ENCODE peak calls at places on chromosomes 4 and X, in four cellular contexts. W is transverse colon, N is pancreas, I is AG04449. X is an unnamed sample.

GRCh38 chrX:144730486-144730885 is 516.8 kb upstream of the SPANXN1 start:
- DNase-seq in W (no peak), N (no peak), I (no peak), X (no peak)

GRCh38 chrX:118420462-118420861 is 74.6 kb downstream of the WDR44 start:
- DNase-seq in W (no peak), N (no peak), I (no peak), X (peak)

GRCh38 chr4:10461091-10461849 is 4.0 kb upstream of the ZNF518B start:
- DNase-seq in W (peak), N (peak), I (no peak), X (no peak)

GRCh38 chr4:23835814-23836478 is 53.9 kb downstream of the PPARGC1A start:
- DNase-seq in W (no peak), N (no peak), I (no peak), X (no peak)

GRCh38 chr4:1504786-1505500 is 98.7 kb upstream of the NKX1-1 start:
- DNase-seq in W (peak), N (no peak), I (no peak), X (no peak)

GRCh38 chrX:68997911-68998310 is 167.3 kb downstream of the PJA1 start:
- DNase-seq in W (peak), N (peak), I (no peak), X (no peak)

GRCh38 chr4:13540446-13541175 is 3.7 kb downstream of the NKX3-2 start:
- DNase-seq in W (no peak), N (no peak), I (no peak), X (no peak)

GRCh38 chr4:152220201-152220666 is 315.7 kb downstream of the FBXW7 start:
- DNase-seq in W (no peak), N (no peak), I (no peak), X (no peak)

GRCh38 chr4:185809517-185810071 is 2.4 kb downstream of the SORBS2 start:
- DNase-seq in W (no peak), N (no peak), I (no peak), X (no peak)

GRCh38 chr4:159051245-159052071 is 51.4 kb upstream of the RAPGEF2 start:
- DNase-seq in W (no peak), N (no peak), I (no peak), X (no peak)
- H3K4me3 ChIP-seq in W (no peak), N (no peak), I (no peak), X (no peak)

GRCh38 chrX:102720237-102721168 is at the start of gene GPRASP3:
- DNase-seq in W (peak), N (peak), I (no peak), X (peak)
- H3K4me3 ChIP-seq in W (peak), N (peak), I (peak), X (peak)

GRCh38 chrX:100868273-100868672 is 5.9 kb downstream of the NOX1 start:
- DNase-seq in W (no peak), N (no peak), I (no peak), X (no peak)

GRCh38 chrX:100870527-100870926 is 3.6 kb downstream of the NOX1 start:
- DNase-seq in W (no peak), N (no peak), I (no peak), X (no peak)

GRCh38 chrX:100874240-100874798 is at the start of gene NOX1:
- DNase-seq in W (peak), N (no peak), I (no peak), X (no peak)

GRCh38 chrX:100872161-100872560 is 2.0 kb downstream of the NOX1 start:
- DNase-seq in W (no peak), N (no peak), I (no peak), X (no peak)
- H3K4me3 ChIP-seq in W (peak), N (no peak), I (no peak), X (no peak)

GRCh38 chr4:142660728-142661127 is 185.4 kb downstream of the INPP4B start:
- DNase-seq in W (no peak), N (no peak), I (no peak), X (no peak)

GRCh38 chr4:142656178-142656577 is 189.9 kb downstream of the INPP4B start:
- DNase-seq in W (no peak), N (no peak), I (no peak), X (no peak)
- H3K4me3 ChIP-seq in W (no peak), N (no peak), I (no peak), X (no peak)

DNA sequence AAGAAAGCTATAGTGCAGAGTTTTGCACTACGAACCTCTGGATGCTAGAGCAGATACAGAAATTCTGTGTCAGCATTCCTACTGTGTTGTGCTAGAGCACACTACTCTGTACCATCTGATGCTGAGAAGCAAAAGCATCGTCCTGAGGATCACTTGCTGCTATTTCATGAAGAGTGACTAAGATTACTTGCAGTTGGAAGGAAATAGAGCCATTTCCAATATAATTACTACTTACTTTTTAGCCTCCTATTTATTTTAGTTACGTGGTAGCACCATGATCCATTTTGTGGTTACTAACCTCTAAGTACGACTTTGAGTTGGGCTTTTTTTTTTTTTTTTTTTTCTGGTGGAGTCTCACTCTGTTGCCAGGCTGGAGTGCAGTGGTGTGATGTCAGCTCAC is 226.7 kb downstream of the PALLD start:
- DNase-seq in W (no peak), N (no peak), I (no peak), X (no peak)
- H3K4me3 ChIP-seq in W (no peak), N (no peak), I (no peak), X (no peak)

GRCh38 chr4:168634276-168634802 is 137.5 kb downstream of the PALLD start:
- DNase-seq in W (no peak), N (no peak), I (peak), X (peak)
- H3K4me3 ChIP-seq in W (no peak), N (no peak), I (no peak), X (no peak)

GRCh38 chr4:107988763-107989035 is 990 bp upstream of the HADH start:
- DNase-seq in W (peak), N (no peak), I (no peak), X (no peak)
- H3K4me3 ChIP-seq in W (peak), N (no peak), I (no peak), X (no peak)

GRCh38 chr4:77284036-77284435 is 127.0 kb downstream of the CCNG2 start:
- DNase-seq in W (no peak), N (no peak), I (no peak), X (no peak)
- H3K4me3 ChIP-seq in W (no peak), N (no peak), I (no peak), X (no peak)

X was measured in kidney epithelial cell.